ENCODE peak calls at places on chromosomes 16 and 17, in eight cellular contexts. L is Ammon's horn; R is stimulated activated CD4-positive, alpha-beta T cell treated with anti-CD3 and anti-CD28 coated beads, Interleukin-15, amount 100 ng/mL, for 24 hours; S is activated naive CD4-positive, alpha-beta T cell treated with Interleukin-2 at 50 U/mL for 16 hours; J is iPS DF 6.9; W is fibroblast of lung; G is heart left ventricle; Y is mesendoderm. C is an unnamed sample.

GRCh38 chr16:57689772-57690558 is 4.6 kb upstream of the DRC7 start:
- DNase-seq in L (no peak), R (peak), S (peak), J (no peak), W (no peak), G (no peak), Y (peak), C (peak)

GRCh38 chr16:70512456-70512855 is 10.9 kb downstream of the COG4 start:
- DNase-seq in L (no peak), R (no peak), S (no peak), J (no peak), W (no peak), G (no peak), Y (no peak), C (no peak)

GRCh38 chr16:8099586-8099985 is 490.7 kb downstream of the TMEM114 start:
- DNase-seq in L (no peak), R (no peak), S (no peak), J (no peak), W (no peak), G (no peak), Y (no peak), C (no peak)

GRCh38 chr17:76076765-76077581 is 2.0 kb upstream of the ZACN start:
- DNase-seq in L (no peak), R (peak), S (peak), J (no peak), W (no peak), G (no peak), Y (no peak), C (peak)

GRCh38 chr17:81515530-81516041 is 3.0 kb upstream of the ACTG1 start:
- DNase-seq in L (no peak), R (no peak), S (no peak), J (no peak), W (no peak), G (peak), Y (no peak), C (no peak)

GRCh38 chr17:32656851-32657250 is 170.1 kb downstream of the CDK5R1 start:
- DNase-seq in L (no peak), R (no peak), S (no peak), J (no peak), W (no peak), G (no peak), Y (no peak), C (no peak)

GRCh38 chr17:2058521-2059124 is 3.7 kb downstream of the HIC1 start:
- DNase-seq in L (peak), R (peak), S (peak), J (peak), W (peak), G (peak), Y (peak), C (no peak)

GRCh38 chr17:75078097-75079022 is 9.4 kb upstream of the SLC16A5 start:
- DNase-seq in L (no peak), R (peak), S (no peak), J (no peak), W (peak), G (no peak), Y (no peak), C (no peak)

GRCh38 chr16:11801481-11802021 is 4.5 kb upstream of the ZC3H7A start:
- DNase-seq in L (no peak), R (no peak), S (no peak), J (no peak), W (no peak), G (no peak), Y (no peak), C (no peak)

GRCh38 chr17:43471801-43472200 is 12.0 kb upstream of the DHX8 start:
- DNase-seq in L (no peak), R (no peak), S (no peak), J (no peak), W (no peak), G (no peak), Y (no peak), C (no peak)

GRCh38 chr16:19765860-19766553 is 47.9 kb downstream of the IQCK start:
- DNase-seq in L (peak), R (no peak), S (no peak), J (no peak), W (peak), G (peak), Y (no peak), C (no peak)

GRCh38 chr17:75087558-75088453 is at the start of gene SLC16A5:
- DNase-seq in L (peak), R (peak), S (peak), J (peak), W (peak), G (peak), Y (peak), C (peak)

GRCh38 chr16:17290237-17290636 is 180.5 kb downstream of the XYLT1 start:
- DNase-seq in L (no peak), R (no peak), S (no peak), J (no peak), W (no peak), G (no peak), Y (no peak), C (no peak)

GRCh38 chr16:27972500-27972899 is 91.0 kb downstream of the GSG1L start:
- DNase-seq in L (peak), R (peak), S (peak), J (peak), W (peak), G (peak), Y (peak), C (peak)

GRCh38 chr17:57622886-57623433 is 122.1 kb downstream of the CCDC182 start:
- DNase-seq in L (peak), R (peak), S (no peak), J (no peak), W (peak), G (peak), Y (peak), C (no peak)

GRCh38 chr17:752620-753219 is 656 bp upstream of the GEMIN4 start:
- DNase-seq in L (peak), R (no peak), S (peak), J (no peak), W (peak), G (peak), Y (peak), C (no peak)

GRCh38 chr17:3744032-3744431 is 20.3 kb downstream of the HASPIN start:
- DNase-seq in L (no peak), R (no peak), S (no peak), J (no peak), W (peak), G (no peak), Y (no peak), C (no peak)

GRCh38 chr16:85401370-85401916 is 211.7 kb upstream of the GSE1 start:
- DNase-seq in L (no peak), R (peak), S (no peak), J (no peak), W (no peak), G (no peak), Y (no peak), C (no peak)

GRCh38 chr17:59856859-59857794 is 35.6 kb downstream of the TUBD1 start:
- DNase-seq in L (no peak), R (no peak), S (no peak), J (no peak), W (no peak), G (no peak), Y (no peak), C (no peak)

GRCh38 chr17:40106760-40107265 is 6.4 kb upstream of the NR1D1 start:
- DNase-seq in L (peak), R (no peak), S (no peak), J (no peak), W (peak), G (peak), Y (no peak), C (no peak)

GRCh38 chr17:46995841-46996571 is 17.0 kb upstream of the RPRML start:
- DNase-seq in L (no peak), R (no peak), S (no peak), J (no peak), W (no peak), G (no peak), Y (no peak), C (no peak)

GRCh38 chr17:34235389-34236028 is 19.6 kb upstream of the CCL2 start:
- DNase-seq in L (no peak), R (no peak), S (no peak), J (no peak), W (no peak), G (peak), Y (peak), C (no peak)

GRCh38 chr16:1297413-1297773 is 12.0 kb upstream of the UBE2I start:
- DNase-seq in L (no peak), R (no peak), S (no peak), J (no peak), W (no peak), G (no peak), Y (no peak), C (no peak)

GRCh38 chr17:44788139-44788538 is 29.4 kb downstream of the ADAM11 start:
- DNase-seq in L (no peak), R (no peak), S (no peak), J (no peak), W (no peak), G (no peak), Y (no peak), C (no peak)

GRCh38 chr16:63496282-63496681 is 1460.0 kb upstream of the CDH8 start:
- DNase-seq in L (no peak), R (no peak), S (no peak), J (no peak), W (no peak), G (no peak), Y (no peak), C (no peak)

GRCh38 chr16:84141143-84141670 is 3.8 kb downstream of the HSDL1 start:
- DNase-seq in L (no peak), R (peak), S (no peak), J (no peak), W (no peak), G (no peak), Y (peak), C (no peak)

GRCh38 chr17:32627233-32628008 is 140.6 kb downstream of the CDK5R1 start:
- DNase-seq in L (peak), R (no peak), S (no peak), J (peak), W (peak), G (no peak), Y (peak), C (no peak)

GRCh38 chr17:67386965-67387551 is 10.0 kb downstream of the PITPNC1 start:
- DNase-seq in L (peak), R (peak), S (peak), J (no peak), W (peak), G (no peak), Y (peak), C (no peak)

GRCh38 chr17:81494984-81495383 is 17.6 kb downstream of the ACTG1 start:
- DNase-seq in L (peak), R (no peak), S (no peak), J (no peak), W (no peak), G (no peak), Y (no peak), C (no peak)

GRCh38 chr17:78330570-78331224 is 29.2 kb downstream of the SOCS3 start:
- DNase-seq in L (no peak), R (no peak), S (no peak), J (no peak), W (peak), G (no peak), Y (no peak), C (no peak)